ENCODE peak calls at places on chromosomes 4 and X, in four cellular contexts. One of them, this sample, is unnamed.

GRCh38 chrX:24026403-24026801 is 584 bp downstream of the KLHL15 start:
- DNase-seq in frontal cortex: no peak
- DNase-seq in kidney glomerular epithelial cell: no peak
- DNase-seq in glomerular endothelial cell: no peak
- DNase-seq in this sample: no peak

GRCh38 chr4:143411527-143412480 is 75.1 kb downstream of the GAB1 start:
- DNase-seq in frontal cortex: peak
- DNase-seq in glomerular endothelial cell: peak
- DNase-seq in kidney glomerular epithelial cell: no peak
- DNase-seq in this sample: no peak

GRCh38 chr4:153799708-153800074 is 10.8 kb upstream of the SFRP2 start:
- DNase-seq in glomerular endothelial cell: no peak
- DNase-seq in kidney glomerular epithelial cell: no peak
- DNase-seq in frontal cortex: no peak
- DNase-seq in this sample: no peak

GRCh38 chr4:141020801-141021261 is 112.4 kb downstream of the RNF150 start:
- DNase-seq in kidney glomerular epithelial cell: no peak
- DNase-seq in frontal cortex: no peak
- DNase-seq in glomerular endothelial cell: no peak
- DNase-seq in this sample: no peak

GRCh38 chr4:46274717-46275116 is 115.2 kb downstream of the GABRA2 start:
- DNase-seq in glomerular endothelial cell: no peak
- DNase-seq in frontal cortex: no peak
- DNase-seq in kidney glomerular epithelial cell: no peak
- DNase-seq in this sample: no peak

GRCh38 chr4:168421671-168422070 is 58.6 kb downstream of the DDX60L start:
- DNase-seq in kidney glomerular epithelial cell: peak
- DNase-seq in glomerular endothelial cell: peak
- DNase-seq in frontal cortex: no peak
- DNase-seq in this sample: peak

GRCh38 chr4:122854860-122855259 is 28.2 kb downstream of the FGF2 start:
- DNase-seq in frontal cortex: peak
- DNase-seq in kidney glomerular epithelial cell: no peak
- DNase-seq in glomerular endothelial cell: no peak
- DNase-seq in this sample: no peak

GRCh38 chr4:159476886-159477285 is 374.0 kb downstream of the RAPGEF2 start:
- DNase-seq in glomerular endothelial cell: no peak
- DNase-seq in frontal cortex: no peak
- DNase-seq in kidney glomerular epithelial cell: no peak
- DNase-seq in this sample: no peak

GRCh38 chr4:135050086-135050717 is 848.6 kb upstream of the PABPC4L start:
- DNase-seq in glomerular endothelial cell: no peak
- DNase-seq in frontal cortex: no peak
- DNase-seq in kidney glomerular epithelial cell: no peak
- DNase-seq in this sample: no peak

GRCh38 chr4:150232029-150232428 is 153.8 kb downstream of the DCLK2 start:
- DNase-seq in kidney glomerular epithelial cell: no peak
- DNase-seq in glomerular endothelial cell: no peak
- DNase-seq in frontal cortex: no peak
- DNase-seq in this sample: no peak

GRCh38 chr4:94305468-94306225 is 37.0 kb downstream of the HPGDS start:
- DNase-seq in glomerular endothelial cell: no peak
- DNase-seq in kidney glomerular epithelial cell: peak
- DNase-seq in frontal cortex: no peak
- DNase-seq in this sample: no peak

This sample was measured in RCC 7860.